ENCODE peak calls at places on chromosomes 16 and 17, in seven cellular contexts. L is HCT116, T is IMR-90, Q is HepG2, O is H1, F is K562, W is GM12878. G is an unnamed sample.
A peak's percentile ranks its signal among the peaks of the same experiment; 100 is the strongest.

GRCh38 chr17:55154101-55154500 is 110.7 kb upstream of the HLF start:
- DNase-seq in L (no peak), T (no peak), Q (no peak), O (no peak), F (no peak), W (no peak), G (no peak)

GRCh38 chr16:55115506-55115905 is 184.8 kb downstream of the IRX5 start:
- DNase-seq in L (no peak), T (no peak), Q (no peak), O (no peak), F (no peak), W (no peak), G (no peak)

GRCh38 chr17:45013021-45013997 is 38.1 kb downstream of the DCAKD start:
- DNase-seq in L (no peak), T (no peak), Q (no peak), O (no peak), F (no peak), W (no peak), G (no peak)

GRCh38 chr17:79356839-79357447 is 253.9 kb downstream of the RBFOX3 start:
- DNase-seq in L (no peak), T (no peak), Q (no peak), O (no peak), F (no peak), W (no peak), G (no peak)

GRCh38 chr17:57735707-57736106 is 9.4 kb downstream of the CCDC182 start:
- DNase-seq in L (peak; percentile 36), T (no peak), Q (peak; percentile 37), O (no peak), F (peak; percentile 19), W (no peak), G (no peak)

GRCh38 chr16:11670171-11671131 is 2.2 kb downstream of the SNN start:
- DNase-seq in L (no peak), T (no peak), Q (no peak), O (no peak), F (no peak), W (peak; percentile 46), G (no peak)

GRCh38 chr17:15157051-15157450 is 108.1 kb downstream of the PMP22 start:
- DNase-seq in L (no peak), T (peak; percentile 44), Q (no peak), O (no peak), F (no peak), W (no peak), G (no peak)

GRCh38 chr17:55332296-55333041 is 67.7 kb downstream of the HLF start:
- DNase-seq in L (no peak), T (no peak), Q (no peak), O (no peak), F (no peak), W (no peak), G (no peak)

GRCh38 chr17:77366206-77366557 is 225.4 kb downstream of the SEC14L1 start:
- DNase-seq in L (no peak), T (peak; percentile 46), Q (no peak), O (no peak), F (no peak), W (no peak), G (no peak)

GRCh38 chr17:80941743-80942211 is 49.9 kb upstream of the CHMP6 start:
- DNase-seq in L (no peak), T (peak; percentile 47), Q (no peak), O (no peak), F (no peak), W (no peak), G (no peak)

GRCh38 chr16:86558355-86559193 is 3.5 kb upstream of the MTHFSD start:
- DNase-seq in L (no peak), T (no peak), Q (no peak), O (no peak), F (no peak), W (no peak), G (no peak)

GRCh38 chr16:81679721-81680430 is 99.2 kb upstream of the PLCG2 start:
- DNase-seq in L (no peak), T (no peak), Q (no peak), O (no peak), F (no peak), W (no peak), G (no peak)

GRCh38 chr16:81681311-81681710 is 97.8 kb upstream of the PLCG2 start:
- DNase-seq in L (no peak), T (no peak), Q (no peak), O (no peak), F (no peak), W (no peak), G (no peak)

GRCh38 chr16:81678326-81679095 is 100.6 kb upstream of the PLCG2 start:
- DNase-seq in L (no peak), T (no peak), Q (no peak), O (no peak), F (peak; percentile 33), W (no peak), G (peak; percentile 60)

GRCh38 chr16:81677375-81677737 is 101.7 kb upstream of the PLCG2 start:
- DNase-seq in L (no peak), T (no peak), Q (no peak), O (no peak), F (no peak), W (no peak), G (no peak)

DNA sequence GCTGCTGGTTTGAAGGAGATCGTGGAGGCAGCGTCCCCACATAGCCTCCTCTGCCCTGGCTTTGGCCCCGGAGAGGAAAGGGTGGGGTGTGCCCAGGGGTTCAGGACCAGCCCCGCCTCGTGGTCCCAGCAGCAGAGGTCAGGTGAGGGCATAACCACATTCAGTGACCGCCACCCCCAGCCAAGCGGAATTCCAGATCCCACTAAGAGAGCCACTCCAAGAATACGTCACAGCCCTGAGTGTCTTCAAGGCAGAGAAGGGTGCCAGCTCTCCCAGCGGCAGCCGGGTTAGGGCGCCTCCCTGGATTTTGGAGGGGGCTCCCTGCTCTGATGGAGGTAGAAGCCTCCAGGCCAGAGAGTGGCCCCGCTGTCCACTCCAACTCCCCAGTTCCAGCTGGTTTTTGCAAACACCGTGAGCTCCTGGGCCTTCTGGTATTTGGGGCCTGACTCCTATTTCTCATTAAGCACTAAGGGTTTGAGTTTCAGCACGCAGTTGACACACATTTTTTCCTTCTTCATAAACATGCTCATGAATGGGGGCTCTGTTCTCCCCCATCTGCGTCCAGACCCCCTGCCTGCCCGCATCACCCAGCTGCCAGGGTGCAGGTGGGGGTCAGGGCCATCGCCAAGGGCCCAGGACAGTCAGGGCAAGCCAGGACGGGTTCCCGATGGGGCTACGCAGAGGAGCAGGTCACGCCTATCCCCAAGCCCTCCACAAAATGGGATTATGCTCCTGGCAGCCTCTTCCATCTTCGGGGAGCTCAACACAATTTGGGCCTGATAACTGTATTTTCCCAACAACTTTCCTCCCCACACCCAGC is 98.4 kb upstream of the PLCG2 start:
- DNase-seq in L (no peak), T (no peak), Q (no peak), O (no peak), F (no peak), W (no peak), G (no peak)
- TF ChIP-seq POLR2A in L (no peak), T (no peak), Q (no peak), O (no peak), F (no peak), W (no peak), G (no peak)

GRCh38 chr16:88838566-88838965 is 18.2 kb downstream of the GALNS start:
- DNase-seq in L (no peak), T (no peak), Q (no peak), O (no peak), F (no peak), W (no peak), G (no peak)
- H3K4me2 ChIP-seq in L (no peak overlapping the region), T (no peak overlapping the region), Q (no peak overlapping the region), O (no peak overlapping the region), F (no peak overlapping the region), W (no peak overlapping the region), G (no peak overlapping the region)

DNA sequence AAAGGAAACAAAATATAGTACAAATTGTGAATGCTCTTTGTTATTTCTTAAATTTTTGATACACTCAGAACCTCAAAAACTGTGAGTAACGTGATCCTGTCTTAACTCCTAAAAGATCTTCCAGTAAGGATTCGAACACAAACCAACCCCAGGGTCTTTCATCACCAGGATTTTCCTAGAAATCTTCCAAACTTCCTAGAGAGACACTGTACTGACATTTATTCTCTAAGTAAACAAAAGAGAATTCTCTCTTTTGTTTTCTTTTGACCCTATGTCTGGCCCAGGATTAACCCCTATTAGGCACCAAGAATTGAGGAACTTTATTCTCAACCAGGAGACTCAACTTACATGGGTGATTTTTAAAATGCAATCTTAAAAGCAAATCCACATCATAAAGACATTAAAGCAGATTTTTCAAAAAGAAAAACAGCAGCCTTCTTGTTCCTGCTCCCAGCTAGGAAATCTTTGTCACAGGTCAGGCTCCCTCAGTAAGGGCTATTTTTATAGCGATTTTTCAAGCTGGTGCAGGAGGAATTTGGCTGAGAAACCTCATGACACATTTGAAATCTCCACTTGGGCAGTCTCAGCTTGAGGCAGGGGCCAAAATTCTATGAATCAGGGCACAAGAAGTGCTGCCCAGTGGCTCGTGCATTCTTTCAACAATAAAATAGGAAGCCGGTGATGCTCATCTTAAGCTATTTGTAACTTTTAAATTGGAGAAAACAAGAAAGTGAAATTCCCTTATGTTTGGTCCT is 6.2 kb upstream of the SMG1 start:
- DNase-seq in L (no peak), T (peak; percentile 43), Q (peak; percentile 46), O (no peak), F (no peak), W (no peak), G (no peak)
- H2AFZ ChIP-seq in L (no peak overlapping the region), T (no peak overlapping the region), Q (no peak overlapping the region), O (no peak overlapping the region), F (peak overlapping the region; percentile 41), W (peak overlapping the region; percentile 15), G (no peak overlapping the region)

GRCh38 chr16:30658731-30659506 is 688 bp downstream of the FBRS start:
- DNase-seq in L (peak; percentile 94), T (peak; percentile 97), Q (peak; percentile 96), O (peak; percentile 82), F (peak; percentile 75), W (peak; percentile 90), G (no peak)

GRCh38 chr16:30663038-30663437 is 4.8 kb downstream of the FBRS start:
- DNase-seq in L (no peak), T (no peak), Q (no peak), O (no peak), F (no peak), W (no peak), G (no peak)

GRCh38 chr16:30659507-30660423 is 1.5 kb downstream of the FBRS start:
- DNase-seq in L (no peak), T (no peak), Q (no peak), O (no peak), F (peak; percentile 39), W (no peak), G (peak; percentile 19)

GRCh38 chr16:30662449-30662848 is 4.2 kb downstream of the FBRS start:
- DNase-seq in L (no peak), T (no peak), Q (no peak), O (no peak), F (peak; percentile 16), W (no peak), G (no peak)

DNA sequence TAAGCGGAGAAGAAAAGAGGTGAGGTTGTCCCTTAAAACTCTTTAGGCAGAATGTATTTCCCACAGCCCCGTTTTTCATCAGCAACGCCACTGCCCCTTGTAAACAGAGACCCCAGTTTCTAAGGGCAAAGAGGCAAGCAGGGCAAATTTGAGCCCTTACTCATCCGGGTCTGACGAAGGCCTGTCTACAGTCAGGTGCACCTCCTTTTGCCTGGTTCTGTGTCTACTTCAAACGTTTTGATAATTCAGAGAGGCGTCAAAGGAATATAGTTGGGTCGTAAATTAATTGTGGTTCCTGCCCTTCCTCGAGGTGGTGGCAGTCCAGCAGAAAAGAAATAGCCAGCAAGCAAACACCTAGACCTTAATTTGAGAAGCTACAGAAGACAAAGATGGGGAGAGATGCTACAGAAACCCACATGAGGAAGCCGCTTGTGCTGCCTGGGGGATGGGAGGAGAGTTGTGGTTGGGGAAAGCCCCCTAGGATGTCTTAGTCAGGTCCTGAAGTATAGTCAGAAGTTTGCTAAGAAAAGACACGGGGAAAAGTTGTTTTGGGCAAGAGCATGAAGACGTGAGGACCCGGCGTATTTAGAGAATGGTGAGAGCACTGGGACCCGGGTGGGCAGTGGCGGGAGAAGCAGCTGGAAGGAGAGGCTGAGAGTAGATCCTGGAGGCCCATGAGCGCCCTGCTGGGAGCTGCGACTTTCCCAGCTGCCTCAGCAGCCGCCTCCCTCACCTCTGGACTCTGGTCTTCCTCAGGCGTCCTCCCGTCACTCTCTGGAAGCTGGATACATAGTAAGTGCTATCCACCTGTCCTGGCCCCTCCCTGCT is 2.4 kb downstream of the FBRS start:
- DNase-seq in L (no peak), T (peak; percentile 58), Q (no peak), O (no peak), F (no peak), W (no peak), G (peak; percentile 29)
- TF ChIP-seq POLR2A in L (no peak), T (no peak), Q (no peak), O (no peak), F (no peak), W (no peak), G (no peak)